ENCODE peak calls at places on chromosomes 5 and 9, in four cellular contexts. C is neuronal stem cell, G is mesendoderm, Q is H9. Z is an unnamed sample.

GRCh38 chr5:93735378-93735777 is 6.0 kb downstream of the POU5F2 start:
- DNase-seq in G (no peak), C (no peak), Q (no peak), Z (peak)

GRCh38 chr9:122347348-122348287 is 23.2 kb upstream of the PTGS1 start:
- DNase-seq in Q (no peak), G (peak), C (no peak), Z (peak)

GRCh38 chr5:17365756-17366155 is 132.3 kb upstream of the TAF11L2 start:
- DNase-seq in G (no peak), C (peak), Q (no peak), Z (peak)

GRCh38 chr5:53035868-53036381 is 46.8 kb downstream of the ITGA2 start:
- DNase-seq in C (no peak), G (peak), Q (no peak), Z (peak)

GRCh38 chr5:139340051-139340450 is 1.6 kb upstream of the PAIP2 start:
- DNase-seq in G (no peak), C (no peak), Q (no peak), Z (peak)

GRCh38 chr5:82295959-82296557 is 17.9 kb upstream of the RPS23 start:
- DNase-seq in G (no peak), Q (no peak), C (no peak), Z (no peak)

GRCh38 chr5:93582677-93583524 is at the start of gene NR2F1:
- DNase-seq in Q (peak), G (peak), C (peak), Z (peak)

GRCh38 chr5:44331471-44332079 is 57.6 kb downstream of the FGF10 start:
- DNase-seq in C (no peak), Q (no peak), G (no peak), Z (no peak)

GRCh38 chr9:86098793-86099694 is at the start of gene GOLM1:
- DNase-seq in Q (peak), G (peak), C (peak), Z (peak)

GRCh38 chr5:140131967-140132409 is 6.3 kb downstream of the IGIP start:
- DNase-seq in Q (no peak), C (no peak), G (no peak), Z (peak)

GRCh38 chr5:34639852-34640626 is 16.1 kb upstream of the RAI14 start:
- DNase-seq in C (no peak), G (no peak), Q (no peak), Z (no peak)

GRCh38 chr5:171849585-171850353 is 64.2 kb downstream of the SMIM23 start:
- DNase-seq in C (no peak), G (no peak), Q (no peak), Z (no peak)

GRCh38 chr9:83116026-83116425 is 53.1 kb upstream of the RASEF start:
- DNase-seq in C (no peak), G (no peak), Q (no peak), Z (no peak)

GRCh38 chr9:76223749-76224340 is 170.4 kb downstream of the RFK start:
- DNase-seq in G (no peak), Q (no peak), C (no peak), Z (peak)

GRCh38 chr5:96636601-96637000 is 25.6 kb upstream of the CAST start:
- DNase-seq in C (no peak), Q (no peak), G (no peak), Z (no peak)

GRCh38 chr5:9046756-9047481 is 499.0 kb downstream of the SEMA5A start:
- DNase-seq in Q (no peak), G (no peak), C (no peak), Z (peak)

GRCh38 chr5:14557840-14558239 is 23.8 kb upstream of the OTULINL start:
- DNase-seq in C (no peak), Q (no peak), G (no peak), Z (peak)

GRCh38 chr5:37991267-37991902 is 151.5 kb upstream of the GDNF start:
- DNase-seq in Q (no peak), G (peak), C (no peak), Z (peak)

GRCh38 chr9:581673-582497 is 259.6 kb upstream of the DMRT1 start:
- DNase-seq in G (peak), Q (peak), C (no peak), Z (no peak)

GRCh38 chr5:150598821-150599273 is 41.6 kb upstream of the SYNPO start:
- DNase-seq in Q (no peak), C (no peak), G (no peak), Z (no peak)
- H3K9ac ChIP-seq in Q (no peak), C (no peak), G (no peak), Z (no peak)

GRCh38 chr5:148979104-148979723 is 83.6 kb downstream of the SH3TC2 start:
- DNase-seq in C (no peak), Q (no peak), G (no peak), Z (no peak)
- H3K23ac ChIP-seq in C (no peak), Q (no peak), G (no peak), Z (no peak)

GRCh38 chr5:122183098-122183794 is 53.9 kb downstream of the ZNF474 start:
- DNase-seq in Q (no peak), G (no peak), C (no peak), Z (no peak)

GRCh38 chr5:122184676-122185255 is 55.4 kb downstream of the ZNF474 start:
- DNase-seq in C (no peak), G (no peak), Q (no peak), Z (no peak)

GRCh38 chr5:122180863-122181519 is 51.6 kb downstream of the ZNF474 start:
- DNase-seq in C (no peak), Q (no peak), G (peak), Z (peak)

GRCh38 chr5:122182491-122182921 is 53.2 kb downstream of the ZNF474 start:
- DNase-seq in C (no peak), Q (peak), G (peak), Z (peak)

DNA sequence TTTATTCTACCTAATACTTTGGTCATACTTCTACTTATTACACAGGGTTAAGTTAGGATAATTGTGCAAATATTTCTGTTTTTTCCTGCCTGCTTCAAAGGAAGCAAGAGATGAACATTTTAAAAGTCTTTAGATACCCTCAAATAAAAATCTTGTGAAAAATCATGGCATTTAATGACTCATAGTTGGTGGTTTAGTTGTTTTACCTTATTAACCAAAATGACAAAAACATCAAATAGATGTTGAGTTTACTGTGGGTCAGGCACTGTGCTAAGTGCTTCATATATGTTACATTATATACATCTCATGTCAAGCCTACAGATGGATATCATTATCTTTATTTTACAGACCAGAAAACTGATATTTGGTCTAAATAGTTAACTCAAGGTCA is 54.4 kb downstream of the ZNF474 start:
- DNase-seq in G (no peak), C (no peak), Q (no peak), Z (no peak)
- H2BK120ac ChIP-seq in G (no peak), C (no peak), Q (no peak), Z (no peak)

GRCh38 chr5:56686337-56687198 is 128.8 kb upstream of the MAP3K1 start:
- DNase-seq in C (no peak), G (no peak), Q (no peak), Z (no peak)
- H3K9ac ChIP-seq in C (no peak), G (no peak), Q (no peak), Z (no peak)

GRCh38 chr5:156219483-156219882 is 107.5 kb upstream of the SGCD start:
- DNase-seq in Q (no peak), G (no peak), C (no peak), Z (no peak)

GRCh38 chr5:156218364-156219158 is 108.4 kb upstream of the SGCD start:
- DNase-seq in C (no peak), Q (no peak), G (no peak), Z (no peak)

DNA sequence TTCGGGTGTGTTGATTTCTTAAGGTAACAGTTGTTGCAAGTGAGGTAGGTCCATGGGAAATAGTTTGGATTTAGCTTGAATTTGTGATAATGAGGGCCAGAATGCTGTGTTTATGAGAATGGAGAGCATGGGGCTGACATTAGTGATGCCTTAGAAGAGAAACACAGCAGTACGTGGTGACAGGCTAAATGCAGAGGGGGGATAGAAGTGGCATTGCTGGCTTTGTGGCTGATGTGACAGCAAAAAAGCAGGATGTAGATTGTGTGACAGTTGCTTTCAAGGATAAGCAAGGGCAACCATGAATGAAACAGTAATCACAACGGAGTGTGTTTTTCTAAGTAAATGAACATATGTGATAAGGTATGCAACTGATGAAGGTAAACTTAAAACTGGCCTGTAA is 103.4 kb upstream of the SGCD start:
- DNase-seq in C (no peak), Q (no peak), G (no peak), Z (no peak)
- H3K23ac ChIP-seq in C (no peak), Q (no peak), G (no peak), Z (no peak)

GRCh38 chr5:158313739-158314464 is 455.0 kb upstream of the CLINT1 start:
- DNase-seq in C (no peak), G (peak), Q (peak), Z (no peak)

GRCh38 chr5:158317507-158317906 is 458.6 kb upstream of the CLINT1 start:
- DNase-seq in G (no peak), C (no peak), Q (no peak), Z (no peak)

DNA sequence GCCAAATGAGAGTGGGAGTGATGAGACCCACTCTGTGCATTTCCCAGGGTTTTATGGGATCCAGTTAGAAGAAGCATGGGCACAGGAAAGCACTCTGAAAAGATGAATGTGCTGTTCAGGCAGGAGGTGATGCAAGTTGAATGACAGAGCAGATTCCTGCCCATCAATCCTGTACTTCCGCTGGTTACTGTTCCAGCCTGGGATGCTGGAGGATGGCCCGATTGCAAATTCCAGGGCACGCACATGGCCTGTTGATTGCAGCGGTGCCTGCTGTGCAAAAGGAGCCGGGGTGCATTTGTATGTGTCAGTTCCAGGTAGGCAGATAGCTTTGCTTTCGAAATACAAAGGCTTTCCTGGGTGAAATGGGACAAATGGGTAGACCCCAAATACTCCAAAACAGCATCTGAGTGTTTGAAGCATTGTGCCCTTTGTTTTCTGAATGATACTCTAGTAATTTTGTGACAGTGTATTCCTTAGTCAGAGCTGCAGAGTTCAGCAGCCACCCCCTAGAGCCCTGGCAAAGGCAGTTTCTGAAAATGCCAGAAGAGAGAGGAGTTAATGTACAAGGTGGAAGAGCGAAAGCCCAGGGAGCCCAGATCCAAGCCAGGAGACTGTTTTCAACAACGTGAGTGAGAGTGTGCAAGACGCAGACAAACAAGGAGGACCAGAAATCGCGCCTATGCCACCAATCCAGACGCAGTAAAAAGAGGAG is 454.2 kb upstream of the CLINT1 start:
- DNase-seq in G (peak), C (no peak), Q (peak), Z (no peak)
- H2BK120ac ChIP-seq in G (no peak), C (peak), Q (no peak), Z (no peak)

GRCh38 chr9:35729700-35730485 is 2.1 kb downstream of the TLN1 start:
- DNase-seq in G (peak), C (peak), Q (peak), Z (peak)

GRCh38 chr9:35731415-35732184 is 395 bp downstream of the TLN1 start:
- DNase-seq in G (no peak), Q (no peak), C (peak), Z (no peak)

GRCh38 chr9:35729101-35729500 is 2.9 kb downstream of the TLN1 start:
- DNase-seq in G (no peak), Q (no peak), C (no peak), Z (peak)

GRCh38 chr9:35732185-35733108 is at the start of the genes CREB3 and TLN1:
- DNase-seq in Q (peak), C (peak), G (peak), Z (peak)

GRCh38 chr9:35730486-35730854 is 1.5 kb downstream of the TLN1 start:
- DNase-seq in G (no peak), C (no peak), Q (no peak), Z (no peak)
- H3K9ac ChIP-seq in G (peak), C (no peak), Q (peak), Z (peak)

GRCh38 chr9:129751841-129752801 is 721 bp downstream of the PTGES start:
- DNase-seq in Q (no peak), C (no peak), G (no peak), Z (peak)
- H3K23ac ChIP-seq in Q (no peak), C (peak), G (no peak), Z (peak)

GRCh38 chr5:75055727-75056144 is 3.4 kb upstream of the GCNT4 start:
- DNase-seq in G (peak), C (no peak), Q (peak), Z (peak)
- H2BK120ac ChIP-seq in G (no peak), C (no peak), Q (no peak), Z (no peak)

Z was measured in mesenchymal stem cell.